ENCODE peak calls at places on chromosomes 1 and 21, in nine cellular contexts. X is Peyer's patch; Z is HFF-Myc; U is cardiac fibroblast; L is CD8-positive, alpha-beta T cell; Q is fibroblast of the aortic adventitia; D is fibroblast of villous mesenchyme; Y is left lung; F is endothelial cell. R is an unnamed sample.

GRCh38 chr1:2213576-2214505 is 14.3 kb upstream of the SKI start:
- DNase-seq in U (peak; percentile 89), F (no peak), Z (no peak), X (no peak), Y (peak; percentile 84), D (peak; percentile 86), L (no peak), Q (peak; percentile 93), R (no peak)

GRCh38 chr1:232699814-232700213 is 69.9 kb upstream of the SIPA1L2 start:
- DNase-seq in Q (no peak), L (no peak), F (no peak), D (no peak), U (no peak), X (no peak), Y (no peak), Z (no peak), R (no peak)

GRCh38 chr1:41493117-41493536 is 8.6 kb upstream of the EDN2 start:
- DNase-seq in U (peak; percentile 97), L (no peak), F (no peak), Q (peak; percentile 79), Z (peak; percentile 74), D (peak; percentile 88), X (no peak), Y (peak; percentile 61), R (no peak)

GRCh38 chr1:108865316-108865910 is 8.5 kb upstream of the AKNAD1 start:
- DNase-seq in Q (no peak), Z (no peak), U (no peak), X (no peak), F (no peak), Y (no peak), D (no peak), L (no peak), R (no peak)

GRCh38 chr21:44267655-44268142 is 6.0 kb upstream of the DNMT3L start:
- DNase-seq in Z (no peak), D (peak; percentile 42), L (no peak), F (no peak), X (peak; percentile 53), U (no peak), Q (no peak), Y (peak; percentile 54), R (peak; percentile 32)

GRCh38 chr1:3481836-3482589 is 27.5 kb downstream of the ARHGEF16 start:
- DNase-seq in X (no peak), Z (no peak), L (no peak), F (no peak), U (no peak), D (no peak), Q (peak; percentile 43), Y (no peak), R (no peak)

GRCh38 chr1:201546093-201546492 is 7.2 kb downstream of the NAV1 start:
- DNase-seq in D (no peak), Y (no peak), L (no peak), F (no peak), Z (no peak), U (no peak), Q (no peak), X (no peak), R (no peak)

GRCh38 chr1:23273450-23274133 is 56.3 kb upstream of the HTR1D start:
- DNase-seq in Q (peak; percentile 85), F (no peak), D (peak; percentile 85), Z (peak; percentile 61), U (peak; percentile 90), X (peak; percentile 24), L (no peak), Y (no peak), R (no peak)

GRCh38 chr1:234230414-234230862 is 142.8 kb upstream of the COA6 start:
- DNase-seq in Z (no peak), U (no peak), Y (no peak), X (no peak), Q (no peak), D (no peak), L (no peak), F (no peak), R (no peak)

GRCh38 chr1:234229676-234230075 is 143.6 kb upstream of the COA6 start:
- DNase-seq in Y (no peak), L (no peak), Z (no peak), U (no peak), D (no peak), X (no peak), F (no peak), Q (no peak), R (no peak)

GRCh38 chr1:234231893-234232276 is 141.4 kb upstream of the COA6 start:
- DNase-seq in X (no peak), Y (no peak), L (no peak), U (no peak), F (no peak), Q (no peak), D (no peak), Z (no peak), R (no peak)

GRCh38 chr1:234234199-234234598 is 139.1 kb upstream of the COA6 start:
- DNase-seq in F (no peak), L (no peak), Y (no peak), Z (no peak), Q (no peak), D (no peak), U (no peak), X (no peak), R (no peak)

DNA sequence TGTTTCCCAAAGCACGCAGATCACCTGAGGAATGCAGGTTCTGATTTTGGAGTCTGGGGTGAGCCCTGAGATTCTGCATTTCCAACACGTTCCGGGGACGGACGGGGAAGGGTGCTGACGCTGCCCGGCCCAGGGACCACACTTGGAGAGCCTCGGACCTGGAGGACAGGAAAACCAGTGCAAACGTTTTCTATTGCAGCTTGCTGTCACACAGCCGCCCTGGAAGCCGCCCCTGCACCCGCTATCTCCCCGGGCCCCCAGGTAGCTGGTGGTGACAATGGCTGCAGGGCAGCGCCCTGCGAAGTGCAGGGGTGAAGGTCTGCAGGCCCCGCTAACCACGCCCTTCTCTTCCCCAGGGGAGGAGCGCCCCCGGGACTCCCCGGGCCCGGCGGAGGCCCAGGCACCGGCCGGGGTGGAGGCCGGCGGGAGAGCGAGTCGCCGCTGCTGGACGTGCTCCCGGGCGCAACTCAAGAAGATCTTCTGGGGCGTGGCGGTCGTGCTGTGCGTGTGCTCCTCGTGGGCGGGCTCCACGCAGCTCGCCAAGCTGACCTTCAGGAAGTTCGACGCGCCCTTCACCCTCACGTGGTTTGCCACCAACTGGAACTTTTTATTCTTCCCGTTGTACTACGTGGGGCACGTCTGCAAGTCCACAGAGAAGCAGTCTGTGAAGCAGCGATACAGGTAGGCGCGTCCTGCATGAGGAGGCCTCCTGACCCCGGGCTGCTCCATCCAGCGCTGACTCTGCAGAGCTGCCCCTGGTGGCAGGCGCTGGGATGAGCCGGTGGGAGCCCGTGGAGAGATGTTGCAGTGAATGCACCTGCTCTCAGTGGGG is 142.0 kb upstream of the COA6 start:
- DNase-seq in Y (peak; percentile 64), F (peak; percentile 55), Q (no peak), D (no peak), Z (no peak), U (no peak), X (no peak), L (no peak), R (no peak)
- TF ChIP-seq CTCF in Y (no peak), F (peak; percentile 43), Q (no peak), D (peak; percentile 32), Z (peak; percentile 13), U (peak; percentile 9), X (no peak), L (no peak), R (no peak)

DNA sequence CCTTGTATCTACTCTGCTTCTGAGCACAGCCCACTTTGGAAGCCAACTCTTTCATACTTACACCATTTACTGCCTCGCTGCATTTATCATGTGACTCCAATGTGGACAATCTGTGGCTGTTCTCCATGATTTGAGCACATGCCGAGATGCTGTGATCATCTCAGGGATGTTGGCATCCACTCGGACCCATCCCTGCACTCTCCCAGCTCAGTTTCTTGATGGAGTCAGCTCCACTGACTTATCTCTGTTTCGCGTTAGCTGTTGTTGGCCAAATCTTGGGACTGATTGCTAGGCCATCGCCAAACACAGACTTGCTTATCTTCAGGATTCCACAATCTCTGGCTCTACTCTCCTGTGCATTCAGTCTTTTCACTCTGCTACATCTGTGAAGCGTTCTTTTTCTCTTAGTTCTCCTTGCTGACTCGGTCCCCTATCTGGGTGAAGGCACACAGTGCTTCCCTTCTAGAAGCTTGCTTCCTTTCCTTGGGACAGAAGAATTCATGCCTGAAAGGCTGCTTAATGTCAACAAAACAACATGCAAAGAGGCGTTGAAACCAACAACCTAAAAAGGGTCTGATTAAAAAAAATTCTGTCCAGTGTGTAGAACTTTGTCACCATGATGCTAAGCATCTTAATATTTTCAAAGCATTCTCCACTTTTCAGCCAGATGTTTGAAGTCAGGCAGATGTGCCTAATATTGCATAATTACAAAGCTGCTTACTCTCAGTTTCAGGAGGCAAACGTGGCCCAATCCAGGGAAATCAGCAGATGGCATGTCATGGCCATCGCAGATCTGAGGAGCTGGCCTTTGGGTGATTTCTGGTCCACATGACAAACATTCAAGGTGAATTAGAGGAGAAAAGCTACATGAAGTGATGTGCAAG is 120.7 kb downstream of the NGF start:
- DNase-seq in X (no peak), Z (no peak), U (no peak), Q (peak; percentile 93), Y (no peak), F (no peak), D (peak; percentile 28), L (no peak), R (no peak)
- TF ChIP-seq CTCF in X (no peak), Z (no peak), U (no peak), Q (no peak), Y (no peak), F (no peak), D (no peak), L (no peak), R (no peak)

GRCh38 chr1:26941311-26941710 is 19.0 kb downstream of the KDF1 start:
- DNase-seq in F (no peak), L (no peak), Y (no peak), Q (no peak), D (no peak), X (no peak), U (no peak), Z (no peak), R (no peak)

GRCh38 chr1:26936823-26937222 is 15.3 kb downstream of the NUDC start:
- DNase-seq in Z (no peak), Y (no peak), D (no peak), Q (no peak), X (no peak), L (no peak), F (no peak), U (no peak), R (no peak)

GRCh38 chr1:26938659-26939025 is 17.1 kb downstream of the NUDC start:
- DNase-seq in Z (no peak), D (no peak), Q (no peak), L (no peak), U (no peak), X (no peak), F (no peak), Y (no peak), R (no peak)

GRCh38 chr1:26942656-26943055 is 17.6 kb downstream of the KDF1 start:
- DNase-seq in X (no peak), Y (no peak), L (no peak), U (no peak), D (no peak), F (no peak), Q (no peak), Z (no peak), R (no peak)

DNA sequence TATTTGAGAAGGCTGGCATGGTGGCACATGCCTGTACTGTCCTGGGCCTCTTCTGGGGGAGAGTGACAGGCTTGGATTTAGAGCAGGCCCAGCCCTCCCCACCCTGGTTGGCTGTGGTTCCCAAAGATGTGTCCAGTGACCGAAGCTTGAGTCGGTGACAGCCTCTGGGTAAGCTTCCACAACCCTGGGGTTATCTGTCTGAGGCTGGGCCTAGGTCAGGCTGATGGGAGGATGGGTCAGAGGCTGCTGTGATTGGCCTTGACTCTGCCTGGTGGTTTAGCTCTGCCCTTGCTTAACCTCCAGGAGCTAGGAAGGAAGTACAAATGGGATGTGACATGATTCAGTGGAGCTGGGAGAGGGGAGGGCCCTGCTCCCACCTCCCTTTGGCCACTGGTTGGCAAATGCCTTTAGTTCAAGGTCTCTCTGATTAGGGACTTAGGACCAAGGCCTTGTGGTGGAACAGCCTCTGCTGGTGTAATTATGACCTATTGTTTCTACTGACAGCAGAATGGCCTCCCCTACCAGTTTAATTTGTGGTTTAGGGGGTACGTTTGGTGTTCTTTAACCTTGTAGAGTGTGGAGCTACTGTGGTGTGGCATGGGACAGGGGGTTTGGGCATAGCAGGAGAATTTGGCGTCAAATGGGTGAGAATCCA is 16.6 kb downstream of the NUDC start:
- DNase-seq in L (no peak), X (no peak), Z (no peak), F (no peak), U (no peak), D (peak; percentile 37), Q (no peak), Y (no peak), R (no peak)
- TF ChIP-seq CTCF in L (no peak), X (no peak), Z (no peak), F (no peak), U (no peak), D (no peak), Q (no peak), Y (no peak), R (no peak)

GRCh38 chr1:54405894-54406293 is 300 bp downstream of the SSBP3 start:
- DNase-seq in Q (no peak), F (peak; percentile 43), Y (no peak), Z (no peak), X (no peak), U (no peak), D (no peak), L (no peak), R (no peak)

GRCh38 chr1:54404263-54404662 is 1.9 kb downstream of the SSBP3 start:
- DNase-seq in F (no peak), Z (no peak), D (no peak), Q (no peak), U (no peak), L (no peak), X (no peak), Y (no peak), R (no peak)

GRCh38 chr1:54406339-54407181 is at the start of gene SSBP3:
- DNase-seq in Y (peak; percentile 99), F (peak; percentile 97), U (peak; percentile 91), Q (peak; percentile 88), X (peak; percentile 86), D (peak; percentile 91), Z (peak; percentile 50), L (peak; percentile 88), R (peak; percentile 87)

GRCh38 chr1:54403808-54404261 is 2.4 kb downstream of the SSBP3 start:
- DNase-seq in F (no peak), L (no peak), Q (peak; percentile 39), U (peak; percentile 74), Z (no peak), D (peak; percentile 73), Y (no peak), X (no peak), R (no peak)

GRCh38 chr1:54404939-54405880 is 984 bp downstream of the SSBP3 start:
- DNase-seq in Q (no peak), D (no peak), Z (no peak), L (no peak), F (peak; percentile 33), X (peak; percentile 22), U (peak; percentile 15), Y (peak; percentile 88), R (no peak)
- TF ChIP-seq CTCF in Q (no peak), D (no peak), Z (no peak), L (no peak), F (no peak), X (no peak), U (no peak), Y (no peak), R (peak; percentile 10)